ENCODE peak calls at places on chromosomes 1 and 21, in ten cellular contexts. W is suprapubic skin, T is adrenal gland, B is body of pancreas, L is breast epithelium, R is GM12878, N is HepG2, P is uterus, V is heart left ventricle, H is sigmoid colon. K is an unnamed sample.

GRCh38 chr1:23664837-23665795 is 26.5 kb upstream of the RPL11 start:
- DNase-seq in L (no peak), H (no peak), R (peak; percentile 15), V (no peak), P (no peak), T (peak; percentile 60), B (no peak), W (no peak), N (peak; percentile 32), K (no peak)

GRCh38 chr1:210418863-210419641 is 90.3 kb downstream of the HHAT start:
- DNase-seq in V (no peak), W (no peak), P (no peak), H (no peak), T (no peak), L (no peak), N (no peak), B (no peak), R (no peak), K (no peak)

GRCh38 chr1:155166006-155166372 is 7.1 kb downstream of the KRTCAP2 start:
- DNase-seq in H (no peak), B (no peak), W (peak; percentile 71), N (no peak), L (no peak), T (peak; percentile 39), P (no peak), V (no peak), R (no peak), K (peak; percentile 44)

GRCh38 chr1:25799758-25800537 is at the start of gene SELENON:
- DNase-seq in B (peak; percentile 68), T (peak; percentile 79), W (no peak), H (peak; percentile 86), P (peak; percentile 66), L (peak; percentile 42), N (peak; percentile 20), R (no peak), V (peak; percentile 88), K (peak; percentile 77)

GRCh38 chr21:36661511-36662309 is 37.2 kb upstream of the SIM2 start:
- DNase-seq in R (no peak), P (no peak), T (peak; percentile 72), B (no peak), L (no peak), H (no peak), V (no peak), N (peak; percentile 96), W (no peak), K (no peak)

GRCh38 chr1:55696181-55696580 is 481.0 kb upstream of the USP24 start:
- DNase-seq in L (no peak), R (no peak), P (peak; percentile 62), T (no peak), H (peak; percentile 83), W (peak; percentile 80), N (no peak), V (no peak), B (no peak), K (peak; percentile 49)

GRCh38 chr1:207812778-207813512 is 61.1 kb downstream of the CD46 start:
- DNase-seq in V (no peak), B (no peak), N (no peak), P (no peak), L (no peak), W (no peak), T (peak; percentile 62), H (no peak), R (no peak), K (no peak)

GRCh38 chr1:209391792-209392191 is 191.7 kb upstream of the CAMK1G start:
- DNase-seq in R (no peak), W (no peak), B (no peak), V (no peak), T (no peak), P (no peak), H (no peak), N (no peak), L (no peak), K (no peak)

GRCh38 chr1:215146252-215146975 is 63.9 kb downstream of the KCNK2 start:
- DNase-seq in W (no peak), R (no peak), L (no peak), B (peak; percentile 15), V (no peak), H (no peak), P (no peak), N (peak; percentile 24), T (no peak), K (no peak)

GRCh38 chr1:1550591-1551432 is 10.4 kb upstream of the TMEM240 start:
- DNase-seq in H (no peak), T (no peak), V (no peak), N (peak; percentile 32), B (peak; percentile 26), W (no peak), R (no peak), L (no peak), P (no peak), K (no peak)
- TF ChIP-seq CTCF in H (no peak), T (peak; percentile 37), V (no peak), N (peak; percentile 39), B (peak; percentile 41), W (no peak), R (peak; percentile 14), L (no peak), P (peak; percentile 10), K (no peak)

DNA sequence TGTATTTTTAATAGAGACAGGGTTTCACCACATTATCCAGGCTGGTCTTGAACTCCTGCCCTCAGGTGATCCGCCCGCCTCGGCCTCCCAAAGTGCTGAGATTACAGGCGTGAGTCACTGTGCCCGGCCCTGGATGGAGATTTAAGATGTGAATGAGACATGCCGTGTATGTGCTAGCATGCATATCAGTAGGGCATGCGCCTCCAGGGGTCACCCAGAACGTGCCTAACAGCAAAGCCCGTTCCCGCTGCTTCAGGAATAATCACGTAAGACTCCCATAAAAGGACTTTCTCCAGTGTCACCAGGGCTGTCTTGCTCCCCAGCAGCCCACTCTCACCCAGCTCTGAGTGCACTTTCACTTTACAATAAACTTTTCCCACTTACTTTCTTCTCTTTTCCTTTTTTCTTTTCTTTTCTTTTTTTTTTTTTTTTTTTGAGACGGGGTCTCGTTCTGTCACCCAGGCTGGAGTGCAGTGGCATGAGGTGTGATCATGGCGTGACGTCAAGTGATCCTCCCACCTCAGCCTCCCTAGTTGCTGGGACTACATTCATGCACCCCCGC is 46.9 kb upstream of the DISP3 start:
- DNase-seq in H (no peak), L (no peak), T (no peak), N (no peak), V (no peak), P (no peak), B (no peak), R (no peak), W (no peak), K (no peak)
- TF ChIP-seq POLR2A in H (no peak), L (no peak), T (no peak), N (no peak), V (no peak), P (no peak), B (no peak), R (no peak), W (no peak), K (no peak)

GRCh38 chr1:84430519-84430918 is 32.2 kb downstream of the DNASE2B start:
- DNase-seq in V (no peak), L (no peak), H (no peak), R (no peak), B (no peak), W (no peak), T (no peak), P (no peak), N (no peak), K (no peak)

GRCh38 chr1:84435159-84435558 is 36.9 kb downstream of the DNASE2B start:
- DNase-seq in B (no peak), R (peak; percentile 12), V (no peak), N (no peak), W (no peak), L (no peak), P (no peak), T (no peak), H (no peak), K (no peak)

GRCh38 chr1:84434756-84435142 is 36.5 kb downstream of the DNASE2B start:
- DNase-seq in H (no peak), L (no peak), T (no peak), N (no peak), R (no peak), B (no peak), W (no peak), V (no peak), P (no peak), K (no peak)

GRCh38 chr1:84434081-84434755 is 35.9 kb downstream of the DNASE2B start:
- DNase-seq in R (no peak), V (no peak), B (no peak), P (no peak), W (no peak), T (no peak), H (no peak), N (no peak), L (no peak), K (no peak)

GRCh38 chr1:84433253-84434080 is 35.2 kb downstream of the DNASE2B start:
- DNase-seq in B (peak; percentile 55), V (peak; percentile 41), W (no peak), N (peak; percentile 30), R (peak; percentile 21), T (peak; percentile 92), H (no peak), P (peak; percentile 27), L (no peak), K (peak; percentile 58)
- H3K4me3 ChIP-seq in B (no peak overlapping the region), V (peak overlapping the region; percentile 22), W (peak overlapping the region; percentile 22), N (no peak overlapping the region), R (no peak overlapping the region), T (no peak overlapping the region), H (peak overlapping the region; percentile 15), P (no peak overlapping the region), L (peak overlapping the region; percentile 20), K (no peak overlapping the region)

DNA sequence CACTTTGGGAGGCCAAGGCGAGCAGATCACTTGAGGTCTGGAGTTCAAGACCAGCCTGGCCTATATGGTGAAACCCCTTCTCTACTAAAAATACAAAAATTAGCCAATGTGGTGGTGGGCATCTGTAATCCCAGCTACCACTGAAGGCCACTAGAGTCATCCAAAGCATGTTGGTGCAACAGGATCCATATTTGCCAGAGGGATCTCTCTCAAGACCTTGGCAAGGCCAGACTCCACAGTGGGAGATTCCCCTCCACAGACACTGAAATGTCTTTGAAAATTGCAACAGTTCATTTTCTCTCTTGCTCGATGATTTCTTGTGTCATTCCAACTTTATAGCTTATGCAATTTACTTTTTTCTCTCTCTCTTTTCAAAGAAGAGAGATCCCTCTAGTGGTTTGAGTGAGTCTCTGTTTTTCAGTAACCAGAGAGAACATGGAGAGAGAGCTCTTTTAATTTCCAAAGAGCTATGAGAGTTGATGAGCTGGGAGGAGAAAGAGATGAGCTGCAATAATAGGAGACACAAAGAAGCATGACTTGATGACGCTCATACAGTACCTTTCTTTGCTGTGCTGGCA is 176.8 kb upstream of the USP25 start:
- DNase-seq in W (no peak), N (peak; percentile 35), R (no peak), T (no peak), H (no peak), V (no peak), L (no peak), B (no peak), P (no peak), K (no peak)
- TF ChIP-seq CTCF in W (no peak), N (peak; percentile 54), R (peak; percentile 30), T (peak; percentile 52), H (no peak), V (no peak), L (peak; percentile 19), B (peak; percentile 13), P (no peak), K (peak; percentile 44)

GRCh38 chr21:31804008-31804394 is 68.8 kb upstream of the HUNK start:
- DNase-seq in R (no peak), V (no peak), W (no peak), L (no peak), B (no peak), N (no peak), T (peak; percentile 4), H (no peak), P (no peak), K (no peak)
- TF ChIP-seq POLR2A in R (no peak), V (no peak), W (no peak), L (no peak), B (no peak), N (no peak), T (no peak), H (no peak), P (no peak), K (no peak)

K was measured in Peyer's patch.